ENCODE peak calls at places on chromosomes 16 and 17, in ten cellular contexts. Q, Y, Z, R, D, I, A, F, K and W are unnamed samples.

GRCh38 chr16:23020084-23020483 is 129.2 kb downstream of the USP31 start:
- DNase-seq in R (no peak), K (peak), F (no peak), A (no peak), I (no peak), Z (no peak), Y (no peak), D (no peak), Q (no peak), W (no peak)

GRCh38 chr16:19020689-19021088 is 37.0 kb downstream of the TMC7 start:
- DNase-seq in K (no peak), I (no peak), A (no peak), Q (no peak), Y (no peak), D (no peak), Z (no peak), F (no peak), R (no peak), W (no peak)

GRCh38 chr16:84396537-84397008 is 28.2 kb downstream of the ATP2C2 start:
- DNase-seq in I (no peak), K (no peak), Z (no peak), F (no peak), Q (no peak), D (no peak), A (no peak), R (no peak), Y (peak), W (no peak)

GRCh38 chr17:34665150-34665802 is 85.9 kb downstream of the TMEM132E start:
- DNase-seq in I (no peak), A (no peak), K (no peak), F (no peak), Q (peak), D (no peak), Z (peak), R (no peak), Y (no peak), W (no peak)

GRCh38 chr16:67959520-67959919 is 8.9 kb downstream of the SLC12A4 start:
- DNase-seq in I (no peak), Y (no peak), D (no peak), R (no peak), A (peak), F (no peak), Q (no peak), K (peak), Z (peak), W (peak)

GRCh38 chr17:12078791-12079190 is 58.1 kb downstream of the MAP2K4 start:
- DNase-seq in A (no peak), K (no peak), I (no peak), Z (no peak), D (no peak), F (no peak), R (no peak), Y (no peak), Q (no peak), W (no peak)

GRCh38 chr17:31293586-31293985 is 3.5 kb downstream of the OMG start:
- DNase-seq in R (no peak), A (no peak), D (no peak), F (no peak), Z (no peak), Y (no peak), I (no peak), Q (no peak), K (no peak), W (no peak)

GRCh38 chr17:21282231-21282630 is 2.3 kb upstream of the MAP2K3 start:
- DNase-seq in K (no peak), I (no peak), Q (no peak), Y (no peak), R (no peak), F (no peak), Z (peak), D (peak), A (no peak), W (peak)

GRCh38 chr16:67748791-67749282 is 29.7 kb upstream of the GFOD2 start:
- DNase-seq in Z (no peak), A (peak), K (no peak), Q (no peak), F (no peak), D (no peak), R (no peak), Y (no peak), I (no peak), W (no peak)

GRCh38 chr17:3535253-3535995 is 22.2 kb downstream of the TRPV3 start:
- DNase-seq in A (peak), Q (peak), R (peak), F (no peak), I (peak), Z (no peak), D (peak), K (peak), Y (no peak), W (peak)

DNA sequence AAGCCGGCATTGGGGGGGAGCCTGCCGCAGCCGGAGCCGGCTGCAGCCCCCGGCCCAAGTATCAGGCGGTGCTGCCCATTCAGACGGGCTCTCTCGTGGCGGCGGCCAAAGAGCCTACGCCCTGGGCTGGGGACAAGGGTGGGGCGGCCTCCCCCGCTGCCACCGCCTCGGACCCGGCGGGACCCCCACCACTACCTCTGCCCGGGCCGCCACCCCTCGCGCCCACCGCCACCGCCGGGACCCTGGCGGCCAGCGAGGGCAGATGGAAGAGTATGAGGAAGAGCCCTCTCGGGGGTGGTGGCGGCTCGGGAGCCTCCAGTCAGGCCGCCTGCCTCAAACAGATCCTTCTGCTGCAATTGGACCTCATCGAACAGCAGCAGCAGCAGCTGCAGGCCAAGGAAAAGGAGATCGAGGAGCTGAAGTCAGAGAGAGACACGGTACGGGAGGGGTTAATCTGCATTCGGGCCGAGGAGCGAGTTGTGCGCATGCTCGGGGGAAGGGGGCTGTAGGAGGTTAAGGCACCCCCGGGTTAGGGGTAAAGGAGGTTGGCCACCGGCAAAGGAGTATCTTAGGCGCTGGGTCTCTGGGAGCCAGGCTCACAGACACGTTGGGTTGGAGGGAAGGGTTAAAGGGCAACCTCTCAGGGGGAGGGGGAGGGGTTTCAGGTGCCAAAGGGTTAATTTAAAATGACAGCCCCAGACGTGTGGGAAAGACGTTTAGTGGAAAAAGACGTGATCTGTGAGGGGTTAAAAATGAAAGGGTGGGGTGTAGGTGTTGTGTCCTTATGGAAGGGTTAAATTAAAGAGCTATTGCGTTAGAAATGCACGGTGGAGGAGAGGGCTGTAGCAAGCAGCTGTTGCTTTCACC is 1.4 kb downstream of the MSL1 start:
- DNase-seq in A (peak), F (no peak), I (no peak), Z (no peak), K (peak), R (peak), Y (peak), D (no peak), Q (peak), W (no peak)
- TF ChIP-seq POLR2AphosphoS5 in A (no peak), F (peak), I (no peak), Z (no peak), K (peak), R (peak), Y (peak), D (no peak), Q (peak), W (no peak)

GRCh38 chr16:78392585-78393195 is 293.2 kb downstream of the WWOX start:
- DNase-seq in R (no peak), F (no peak), Q (no peak), Z (no peak), K (no peak), I (no peak), A (no peak), D (no peak), Y (no peak), W (no peak)

GRCh38 chr16:78396673-78397072 is 297.2 kb downstream of the WWOX start:
- DNase-seq in Z (no peak), Q (no peak), Y (no peak), I (no peak), R (no peak), F (no peak), D (no peak), K (no peak), A (no peak), W (no peak)

GRCh38 chr16:78390828-78391227 is 291.4 kb downstream of the WWOX start:
- DNase-seq in K (no peak), Y (no peak), F (no peak), I (no peak), Q (no peak), Z (no peak), R (no peak), D (no peak), A (no peak), W (no peak)

GRCh38 chr16:78395035-78395434 is 295.6 kb downstream of the WWOX start:
- DNase-seq in K (no peak), Z (no peak), D (no peak), I (no peak), F (peak), R (no peak), Y (no peak), A (no peak), Q (no peak), W (no peak)

DNA sequence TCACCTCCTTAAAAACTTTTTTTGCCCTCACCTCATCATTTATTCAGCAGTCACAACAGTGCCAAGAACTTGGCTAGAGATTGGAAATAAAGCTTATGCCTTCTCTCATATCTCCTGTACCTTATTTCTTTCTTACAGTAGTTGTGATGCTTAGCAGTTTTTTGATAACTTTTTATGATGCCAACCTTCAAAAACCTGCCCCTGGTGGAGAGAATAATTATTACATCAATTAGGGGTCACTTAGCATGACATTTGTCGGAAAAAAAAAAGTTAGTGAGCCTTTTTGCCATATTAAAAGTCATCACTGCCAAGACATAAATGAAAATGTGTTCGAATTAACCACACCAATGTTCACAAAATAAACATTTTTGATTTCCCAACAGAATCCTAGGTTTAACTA is 296.6 kb downstream of the WWOX start:
- DNase-seq in F (no peak), A (no peak), Q (no peak), D (peak), I (no peak), Y (no peak), K (peak), Z (no peak), R (no peak), W (no peak)
- TF ChIP-seq CTCF in F (no peak), A (no peak), Q (no peak), D (no peak), I (no peak), Y (no peak), K (peak), Z (no peak), R (no peak), W (no peak)

DNA sequence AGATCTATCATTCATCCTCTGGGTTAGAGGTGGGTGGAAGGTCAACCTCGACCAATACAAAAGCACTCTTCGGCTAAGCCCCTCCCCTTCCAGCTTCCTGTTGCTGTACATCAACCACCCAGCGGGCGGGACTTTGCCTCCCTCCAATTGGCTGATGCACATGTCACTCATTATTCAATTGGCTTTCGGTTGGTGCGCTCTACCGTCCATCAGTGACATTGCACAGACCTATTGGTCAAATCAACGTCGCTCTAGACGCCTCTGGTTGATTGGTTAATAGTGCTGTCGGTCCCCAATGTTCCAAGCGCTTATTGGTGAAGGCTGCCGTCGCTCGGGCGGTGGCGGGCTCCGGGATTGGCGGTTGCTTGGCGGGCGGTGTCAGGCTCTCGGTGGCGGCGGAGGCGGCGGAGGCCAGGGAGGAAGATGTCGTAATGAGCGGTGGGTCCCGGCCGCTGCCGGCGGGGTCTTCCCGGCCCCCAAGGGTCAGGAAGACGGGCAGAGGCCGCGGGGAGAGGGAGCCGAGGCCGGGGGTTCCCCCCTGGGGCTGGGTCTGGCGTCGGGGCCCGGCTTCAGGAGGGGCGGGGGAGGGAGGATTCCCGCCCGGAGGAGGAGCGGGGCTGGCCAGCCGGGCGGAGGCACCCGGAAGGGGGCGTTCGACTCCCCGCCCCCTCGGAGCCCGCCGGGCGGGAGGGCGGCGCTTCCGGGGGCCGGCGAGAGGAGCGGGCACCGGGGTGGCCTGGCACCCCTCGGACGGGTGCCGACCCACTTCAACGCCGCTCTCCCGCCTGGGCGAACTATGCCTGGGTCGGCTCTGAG is at the start of gene SP2:
- DNase-seq in Q (peak), Y (peak), D (peak), R (peak), A (peak), F (peak), Z (peak), K (peak), I (peak), W (peak)
- TF ChIP-seq POLR2A in Q (peak), Y (peak), D (peak), R (peak), A (peak), F (peak), Z (peak), K (peak), I (no peak), W (no peak)

GRCh38 chr17:58329808-58330543 is 1.4 kb upstream of the TSPOAP1 start:
- DNase-seq in A (no peak), F (no peak), K (peak), Q (no peak), I (no peak), D (no peak), Z (no peak), R (no peak), Y (no peak), W (no peak)
- TF ChIP-seq POLR2AphosphoS5 in A (no peak), F (no peak), K (peak), Q (no peak), I (no peak), D (no peak), Z (no peak), R (peak), Y (no peak), W (no peak)

DNA sequence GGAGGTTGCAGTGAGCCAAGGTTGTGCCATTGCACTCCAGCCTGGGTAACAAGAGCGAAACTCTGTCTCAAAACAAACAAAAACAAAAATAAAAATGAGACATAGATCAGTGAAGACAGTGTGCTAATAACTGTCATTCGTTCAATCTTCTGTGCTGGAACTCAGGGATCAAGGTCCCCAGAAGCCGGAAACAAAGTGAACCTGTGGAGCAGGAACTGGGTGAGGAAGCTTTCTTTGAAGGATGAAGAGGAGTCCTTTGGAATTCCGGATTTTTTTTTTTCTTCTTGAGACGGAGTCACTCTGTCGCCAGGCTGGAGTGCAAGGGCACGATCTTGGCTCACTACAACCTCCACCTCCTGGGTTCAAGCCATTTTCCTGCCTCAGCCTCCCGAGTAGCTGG is 2.1 kb upstream of the SLC2A4 start:
- DNase-seq in A (no peak), Q (no peak), R (no peak), Z (no peak), K (no peak), I (no peak), Y (no peak), D (no peak), F (no peak), W (no peak)
- TF ChIP-seq CTCF in A (no peak), Q (no peak), R (no peak), Z (no peak), K (no peak), I (no peak), Y (no peak), D (no peak), F (no peak), W (no peak)

GRCh38 chr17:76796081-76796480 is 58.2 kb downstream of the MFSD11 start:
- DNase-seq in Q (no peak), A (no peak), R (no peak), D (no peak), Z (no peak), Y (no peak), K (no peak), F (no peak), I (no peak), W (no peak)

GRCh38 chr17:76793775-76794174 is 55.9 kb downstream of the MFSD11 start:
- DNase-seq in F (no peak), Y (no peak), Z (no peak), A (no peak), D (peak), Q (no peak), I (no peak), R (peak), K (peak), W (no peak)

GRCh38 chr17:76791053-76791980 is 53.4 kb downstream of the MFSD11 start:
- DNase-seq in Y (no peak), R (peak), A (peak), F (no peak), Q (no peak), D (no peak), I (peak), Z (no peak), K (peak), W (no peak)

GRCh38 chr17:76789235-76789788 is 51.4 kb downstream of the MFSD11 start:
- DNase-seq in D (no peak), K (peak), I (no peak), Y (no peak), F (no peak), Q (no peak), Z (no peak), R (no peak), A (no peak), W (no peak)

GRCh38 chr17:76792348-76792747 is 54.4 kb downstream of the MFSD11 start:
- DNase-seq in R (no peak), A (no peak), K (no peak), F (no peak), I (no peak), Q (no peak), Z (no peak), Y (no peak), D (no peak), W (no peak)
- TF ChIP-seq POLR2A in R (no peak), A (no peak), K (no peak), F (no peak), I (no peak), Q (no peak), Z (no peak), Y (no peak), D (no peak), W (no peak)

DNA sequence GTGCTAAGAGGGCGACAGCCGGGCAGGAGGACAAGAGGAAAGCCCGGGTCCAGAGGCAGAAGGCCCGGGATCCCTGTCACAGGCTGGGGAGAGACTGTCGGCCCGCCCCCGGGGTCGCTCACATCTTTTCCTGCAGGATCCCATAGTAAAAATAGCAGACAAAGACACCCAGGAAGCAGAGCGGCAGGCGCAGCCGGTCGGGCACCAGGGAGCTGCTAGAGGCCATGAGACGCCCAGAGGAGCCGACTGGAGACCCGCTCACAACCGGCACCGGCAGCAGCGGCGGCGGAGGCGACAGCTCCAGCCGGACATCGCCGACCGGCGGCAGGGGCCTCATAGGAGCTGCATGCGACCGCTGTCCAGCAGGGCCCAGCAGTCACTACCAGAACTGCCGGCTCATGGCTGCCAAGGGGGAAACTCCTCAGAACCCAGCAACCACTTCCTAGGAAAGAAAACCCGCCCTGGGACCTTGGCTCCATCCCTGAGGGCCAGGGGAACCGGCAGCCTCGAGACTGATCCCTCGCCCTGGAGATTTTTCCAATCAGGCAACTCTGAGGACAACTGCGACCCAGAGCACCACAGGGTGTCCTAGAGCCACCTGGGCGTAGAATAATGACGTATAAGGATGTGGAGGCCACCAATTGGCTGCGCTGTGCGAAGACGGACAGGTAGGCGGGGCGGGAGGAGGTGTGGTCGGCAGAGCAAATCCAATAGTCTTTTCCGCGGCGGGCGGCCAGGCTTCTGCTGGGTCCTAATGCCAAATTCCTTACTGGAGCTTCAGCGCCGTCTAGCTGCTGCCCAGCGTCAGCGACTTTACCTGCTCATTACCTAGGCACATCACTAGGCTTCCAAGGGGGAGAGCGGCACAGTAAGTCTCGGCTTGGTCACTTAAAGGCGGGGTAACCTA is at the start of gene SLC35B1:
- DNase-seq in F (peak), A (peak), Z (peak), I (peak), Q (peak), R (peak), Y (peak), D (peak), K (peak), W (peak)
- TF ChIP-seq POLR2AphosphoS5 in F (peak), A (peak), Z (peak), I (peak), Q (peak), R (peak), Y (peak), D (peak), K (peak), W (peak)

GRCh38 chr16:10180771-10181163 is 1.5 kb downstream of the GRIN2A start:
- DNase-seq in K (peak), I (no peak), Q (peak), Y (no peak), Z (no peak), A (no peak), F (no peak), R (peak), D (no peak), W (no peak)
- TF ChIP-seq CTCF in K (peak), I (peak), Q (peak), Y (no peak), Z (peak), A (no peak), F (peak), R (no peak), D (peak), W (no peak)